ENCODE peak calls at places on chromosome 15, in six cellular contexts. One of them, this sample, is unnamed. For H3K9me3 and H3K36me3, the result is how much of the 10 kb centered on the place peaks cover.

GRCh38 chr15:71003314-71003713 is 110.7 kb downstream of the LRRC49 start:
- DNase-seq in suprapubic skin: no peak
- DNase-seq in fibroblast of lung: peak
- DNase-seq in CD4-positive, CD25-positive, alpha-beta regulatory T cell: no peak
- DNase-seq in transverse colon: no peak
- DNase-seq in IMR-90: peak
- DNase-seq in this sample: no peak

GRCh38 chr15:63043391-63044076 is 987 bp downstream of the TPM1 start:
- DNase-seq in suprapubic skin: no peak
- DNase-seq in fibroblast of lung: no peak
- DNase-seq in CD4-positive, CD25-positive, alpha-beta regulatory T cell: peak
- DNase-seq in transverse colon: no peak
- DNase-seq in IMR-90: no peak
- DNase-seq in this sample: peak

GRCh38 chr15:66294157-66294931 is 976 bp downstream of the DIS3L start:
- DNase-seq in suprapubic skin: no peak
- DNase-seq in fibroblast of lung: peak
- DNase-seq in CD4-positive, CD25-positive, alpha-beta regulatory T cell: peak
- DNase-seq in transverse colon: peak
- DNase-seq in IMR-90: peak
- DNase-seq in this sample: peak

GRCh38 chr15:89760303-89761008 is 9.4 kb upstream of the MESP1 start:
- DNase-seq in suprapubic skin: peak
- DNase-seq in fibroblast of lung: peak
- DNase-seq in CD4-positive, CD25-positive, alpha-beta regulatory T cell: peak
- DNase-seq in transverse colon: peak
- DNase-seq in IMR-90: peak
- DNase-seq in this sample: peak

GRCh38 chr15:41115652-41116115 is 396 bp downstream of the INO80 start:
- DNase-seq in suprapubic skin: peak
- DNase-seq in fibroblast of lung: peak
- DNase-seq in CD4-positive, CD25-positive, alpha-beta regulatory T cell: peak
- DNase-seq in transverse colon: peak
- DNase-seq in IMR-90: peak
- DNase-seq in this sample: peak

GRCh38 chr15:82312611-82313349 is 36.5 kb downstream of the GOLGA6L10 start:
- DNase-seq in suprapubic skin: peak
- DNase-seq in fibroblast of lung: no peak
- DNase-seq in CD4-positive, CD25-positive, alpha-beta regulatory T cell: no peak
- DNase-seq in transverse colon: no peak
- DNase-seq in IMR-90: peak
- DNase-seq in this sample: no peak

GRCh38 chr15:54618120-54618519 is 578.6 kb downstream of the RSL24D1 start:
- DNase-seq in suprapubic skin: no peak
- DNase-seq in fibroblast of lung: no peak
- DNase-seq in CD4-positive, CD25-positive, alpha-beta regulatory T cell: no peak
- DNase-seq in transverse colon: no peak
- DNase-seq in IMR-90: no peak
- DNase-seq in this sample: no peak

GRCh38 chr15:37701230-37701629 is 233.2 kb upstream of the TMCO5A start:
- DNase-seq in suprapubic skin: no peak
- DNase-seq in fibroblast of lung: no peak
- DNase-seq in CD4-positive, CD25-positive, alpha-beta regulatory T cell: no peak
- DNase-seq in transverse colon: no peak
- DNase-seq in IMR-90: no peak
- DNase-seq in this sample: no peak

GRCh38 chr15:57159767-57160166 is 216.5 kb upstream of the CGNL1 start:
- DNase-seq in suprapubic skin: no peak
- DNase-seq in fibroblast of lung: no peak
- DNase-seq in CD4-positive, CD25-positive, alpha-beta regulatory T cell: no peak
- DNase-seq in transverse colon: no peak
- DNase-seq in IMR-90: no peak
- DNase-seq in this sample: no peak

GRCh38 chr15:72155635-72156616 is 37.7 kb downstream of the SENP8 start:
- DNase-seq in suprapubic skin: peak
- DNase-seq in fibroblast of lung: peak
- DNase-seq in CD4-positive, CD25-positive, alpha-beta regulatory T cell: peak
- DNase-seq in transverse colon: peak
- DNase-seq in IMR-90: peak
- DNase-seq in this sample: peak

GRCh38 chr15:73284073-73284472 is 84.7 kb downstream of the HCN4 start:
- DNase-seq in suprapubic skin: no peak
- DNase-seq in fibroblast of lung: peak
- DNase-seq in CD4-positive, CD25-positive, alpha-beta regulatory T cell: peak
- DNase-seq in transverse colon: no peak
- DNase-seq in IMR-90: peak
- DNase-seq in this sample: no peak

GRCh38 chr15:52527898-52528464 is 699 bp downstream of the MYO5A start:
- DNase-seq in suprapubic skin: no peak
- DNase-seq in fibroblast of lung: peak
- DNase-seq in CD4-positive, CD25-positive, alpha-beta regulatory T cell: peak
- DNase-seq in transverse colon: peak
- DNase-seq in IMR-90: peak
- DNase-seq in this sample: no peak

GRCh38 chr15:92050220-92050898 is 196.9 kb downstream of the SLCO3A1 start:
- DNase-seq in suprapubic skin: no peak
- DNase-seq in fibroblast of lung: no peak
- DNase-seq in CD4-positive, CD25-positive, alpha-beta regulatory T cell: no peak
- DNase-seq in transverse colon: no peak
- DNase-seq in IMR-90: no peak
- DNase-seq in this sample: no peak

GRCh38 chr15:92048739-92049138 is 195.2 kb downstream of the SLCO3A1 start:
- DNase-seq in suprapubic skin: no peak
- DNase-seq in fibroblast of lung: no peak
- DNase-seq in CD4-positive, CD25-positive, alpha-beta regulatory T cell: no peak
- DNase-seq in transverse colon: no peak
- DNase-seq in IMR-90: no peak
- DNase-seq in this sample: no peak

GRCh38 chr15:92049290-92050008 is 195.9 kb downstream of the SLCO3A1 start:
- DNase-seq in suprapubic skin: no peak
- DNase-seq in fibroblast of lung: no peak
- DNase-seq in CD4-positive, CD25-positive, alpha-beta regulatory T cell: no peak
- DNase-seq in transverse colon: no peak
- DNase-seq in IMR-90: no peak
- DNase-seq in this sample: no peak

GRCh38 chr15:92053727-92054316 is 200.3 kb downstream of the SLCO3A1 start:
- DNase-seq in suprapubic skin: no peak
- DNase-seq in fibroblast of lung: no peak
- DNase-seq in CD4-positive, CD25-positive, alpha-beta regulatory T cell: no peak
- DNase-seq in transverse colon: no peak
- DNase-seq in IMR-90: no peak
- DNase-seq in this sample: no peak

DNA sequence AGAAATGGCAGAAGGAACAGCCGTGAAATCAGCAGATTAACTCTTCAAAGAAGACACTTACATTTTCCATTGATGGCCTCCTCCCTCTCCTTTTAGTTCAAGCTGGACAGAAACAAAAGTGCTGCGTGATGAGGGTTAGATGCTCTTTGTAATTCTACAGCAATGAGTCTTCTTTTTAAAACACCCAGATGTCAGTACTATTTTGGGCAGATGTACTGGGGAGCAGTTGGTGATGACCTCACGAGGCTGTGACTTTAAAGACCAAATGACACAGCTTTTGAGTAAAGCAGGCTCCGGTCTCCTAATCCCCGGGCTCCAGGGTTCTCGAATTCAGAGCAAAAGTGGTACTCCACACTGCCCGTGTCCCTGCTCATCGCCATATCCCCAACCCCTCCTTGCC is 198.2 kb downstream of the SLCO3A1 start:
- DNase-seq in suprapubic skin: no peak
- DNase-seq in fibroblast of lung: no peak
- DNase-seq in CD4-positive, CD25-positive, alpha-beta regulatory T cell: no peak
- DNase-seq in transverse colon: no peak
- DNase-seq in IMR-90: no peak
- DNase-seq in this sample: no peak
- H3K9me3 ChIP-seq in suprapubic skin: under half
- H3K9me3 ChIP-seq in fibroblast of lung: under half
- H3K9me3 ChIP-seq in CD4-positive, CD25-positive, alpha-beta regulatory T cell: under half
- H3K9me3 ChIP-seq in transverse colon: under half
- H3K9me3 ChIP-seq in IMR-90: under half
- H3K9me3 ChIP-seq in this sample: under half

GRCh38 chr15:101156061-101156460 is 95.8 kb downstream of the CHSY1 start:
- DNase-seq in suprapubic skin: no peak
- DNase-seq in fibroblast of lung: no peak
- DNase-seq in CD4-positive, CD25-positive, alpha-beta regulatory T cell: no peak
- DNase-seq in transverse colon: no peak
- DNase-seq in IMR-90: no peak
- DNase-seq in this sample: no peak
- H3K4me3 ChIP-seq in suprapubic skin: no peak
- H3K4me3 ChIP-seq in fibroblast of lung: no peak
- H3K4me3 ChIP-seq in CD4-positive, CD25-positive, alpha-beta regulatory T cell: no peak
- H3K4me3 ChIP-seq in transverse colon: no peak
- H3K4me3 ChIP-seq in IMR-90: no peak
- H3K4me3 ChIP-seq in this sample: peak

GRCh38 chr15:42688301-42688700 is 48.6 kb downstream of the CDAN1 start:
- DNase-seq in suprapubic skin: no peak
- DNase-seq in fibroblast of lung: no peak
- DNase-seq in CD4-positive, CD25-positive, alpha-beta regulatory T cell: no peak
- DNase-seq in transverse colon: no peak
- DNase-seq in IMR-90: no peak
- DNase-seq in this sample: no peak
- H3K36me3 ChIP-seq in suprapubic skin: half or more
- H3K36me3 ChIP-seq in fibroblast of lung: under half
- H3K36me3 ChIP-seq in CD4-positive, CD25-positive, alpha-beta regulatory T cell: under half
- H3K36me3 ChIP-seq in transverse colon: under half
- H3K36me3 ChIP-seq in IMR-90: under half
- H3K36me3 ChIP-seq in this sample: half or more

GRCh38 chr15:25416693-25417092 is 22.1 kb downstream of the UBE3A start:
- DNase-seq in suprapubic skin: no peak
- DNase-seq in fibroblast of lung: peak
- DNase-seq in CD4-positive, CD25-positive, alpha-beta regulatory T cell: no peak
- DNase-seq in transverse colon: no peak
- DNase-seq in IMR-90: peak
- DNase-seq in this sample: no peak
- H3K9me3 ChIP-seq in suprapubic skin: under half
- H3K9me3 ChIP-seq in fibroblast of lung: under half
- H3K9me3 ChIP-seq in CD4-positive, CD25-positive, alpha-beta regulatory T cell: under half
- H3K9me3 ChIP-seq in transverse colon: under half
- H3K9me3 ChIP-seq in IMR-90: under half
- H3K9me3 ChIP-seq in this sample: under half

GRCh38 chr15:25848769-25849430 is 14.2 kb downstream of the ATP10A start:
- DNase-seq in suprapubic skin: no peak
- DNase-seq in fibroblast of lung: no peak
- DNase-seq in CD4-positive, CD25-positive, alpha-beta regulatory T cell: no peak
- DNase-seq in transverse colon: no peak
- DNase-seq in IMR-90: no peak
- DNase-seq in this sample: no peak
- H3K4me3 ChIP-seq in suprapubic skin: peak
- H3K4me3 ChIP-seq in fibroblast of lung: peak
- H3K4me3 ChIP-seq in CD4-positive, CD25-positive, alpha-beta regulatory T cell: peak
- H3K4me3 ChIP-seq in transverse colon: no peak
- H3K4me3 ChIP-seq in IMR-90: no peak
- H3K4me3 ChIP-seq in this sample: no peak

GRCh38 chr15:75425966-75426500 is 25.5 kb downstream of the SIN3A start:
- DNase-seq in suprapubic skin: no peak
- DNase-seq in fibroblast of lung: no peak
- DNase-seq in CD4-positive, CD25-positive, alpha-beta regulatory T cell: no peak
- DNase-seq in transverse colon: no peak
- DNase-seq in IMR-90: no peak
- DNase-seq in this sample: no peak
- H3K36me3 ChIP-seq in suprapubic skin: half or more
- H3K36me3 ChIP-seq in fibroblast of lung: under half
- H3K36me3 ChIP-seq in CD4-positive, CD25-positive, alpha-beta regulatory T cell: half or more
- H3K36me3 ChIP-seq in transverse colon: under half
- H3K36me3 ChIP-seq in IMR-90: under half
- H3K36me3 ChIP-seq in this sample: half or more

GRCh38 chr15:20376872-20377271 is 164.7 kb downstream of the GOLGA6L6 start:
- DNase-seq in suprapubic skin: no peak
- DNase-seq in fibroblast of lung: no peak
- DNase-seq in CD4-positive, CD25-positive, alpha-beta regulatory T cell: no peak
- DNase-seq in transverse colon: no peak
- DNase-seq in IMR-90: no peak
- DNase-seq in this sample: no peak
- H3K9me3 ChIP-seq in suprapubic skin: under half
- H3K9me3 ChIP-seq in fibroblast of lung: under half
- H3K9me3 ChIP-seq in CD4-positive, CD25-positive, alpha-beta regulatory T cell: under half
- H3K9me3 ChIP-seq in transverse colon: under half
- H3K9me3 ChIP-seq in IMR-90: under half
- H3K9me3 ChIP-seq in this sample: under half

GRCh38 chr15:78037779-78038305 is 39.7 kb downstream of the TBC1D2B start:
- DNase-seq in suprapubic skin: no peak
- DNase-seq in fibroblast of lung: no peak
- DNase-seq in CD4-positive, CD25-positive, alpha-beta regulatory T cell: peak
- DNase-seq in transverse colon: no peak
- DNase-seq in IMR-90: no peak
- DNase-seq in this sample: no peak
- H3K4me3 ChIP-seq in suprapubic skin: no peak
- H3K4me3 ChIP-seq in fibroblast of lung: no peak
- H3K4me3 ChIP-seq in CD4-positive, CD25-positive, alpha-beta regulatory T cell: peak
- H3K4me3 ChIP-seq in transverse colon: no peak
- H3K4me3 ChIP-seq in IMR-90: no peak
- H3K4me3 ChIP-seq in this sample: no peak